ENCODE peak calls at places on chromosome 18, in nine cellular contexts. F, B, Q, N, I, V, G, E and Z are unnamed samples. For H3K9me3, the result is how much of the 10 kb centered on the place peaks cover.

GRCh38 chr18:3901042-3901441 is 451.1 kb downstream of the TGIF1 start:
- DNase-seq in G (no peak), V (no peak), F (no peak), B (no peak), N (no peak), E (no peak), I (no peak), Q (no peak), Z (no peak)

GRCh38 chr18:9683418-9684396 is 24.4 kb upstream of the RAB31 start:
- DNase-seq in F (no peak), Q (peak), V (peak), B (no peak), I (no peak), N (peak), E (no peak), G (peak), Z (peak)

GRCh38 chr18:31526374-31526773 is 28.4 kb downstream of the DSG2 start:
- DNase-seq in B (no peak), V (no peak), N (no peak), I (no peak), G (no peak), F (no peak), E (no peak), Q (no peak), Z (no peak)

GRCh38 chr18:23998018-23998417 is 16.5 kb upstream of the TTC39C start:
- DNase-seq in B (no peak), N (no peak), Q (no peak), G (no peak), E (no peak), I (no peak), V (no peak), F (no peak), Z (no peak)

GRCh38 chr18:9365406-9365805 is 30.8 kb downstream of the TWSG1 start:
- DNase-seq in E (no peak), B (no peak), G (peak), I (no peak), F (no peak), Q (no peak), V (no peak), N (no peak), Z (no peak)

GRCh38 chr18:79841936-79842335 is 44.2 kb downstream of the KCNG2 start:
- DNase-seq in B (no peak), N (no peak), G (no peak), I (no peak), F (no peak), V (no peak), Q (no peak), E (no peak), Z (no peak)

GRCh38 chr18:31402026-31402373 is 25.4 kb downstream of the DSG4 start:
- DNase-seq in I (no peak), V (no peak), E (no peak), F (no peak), N (no peak), Q (no peak), G (no peak), B (no peak), Z (no peak)

GRCh38 chr18:60248563-60249330 is 123.8 kb downstream of the MC4R start:
- DNase-seq in I (no peak), V (no peak), E (no peak), G (no peak), Q (no peak), N (no peak), B (no peak), F (no peak), Z (no peak)

GRCh38 chr18:11533942-11534496 is 75.4 kb upstream of the SLC35G4 start:
- DNase-seq in F (no peak), I (no peak), V (no peak), B (no peak), Q (no peak), G (no peak), E (no peak), N (no peak), Z (no peak)

GRCh38 chr18:49648326-49648725 is 86.5 kb downstream of the LIPG start:
- DNase-seq in I (no peak), V (no peak), Q (peak), F (no peak), G (no peak), E (no peak), N (no peak), B (no peak), Z (no peak)

GRCh38 chr18:79496978-79497637 is 101.4 kb downstream of the NFATC1 start:
- DNase-seq in N (no peak), F (no peak), G (peak), V (no peak), I (no peak), Q (no peak), B (no peak), E (no peak), Z (no peak)

GRCh38 chr18:56919190-56919589 is 227.7 kb upstream of the BOD1L2 start:
- DNase-seq in F (no peak), G (no peak), Q (no peak), B (no peak), V (peak), E (no peak), N (no peak), I (no peak), Z (no peak)

GRCh38 chr18:22069916-22070315 is 99.5 kb upstream of the GATA6 start:
- DNase-seq in E (no peak), Q (no peak), G (no peak), V (no peak), B (no peak), I (no peak), F (no peak), N (no peak), Z (no peak)

GRCh38 chr18:35215026-35215425 is 25.8 kb upstream of the ZNF397 start:
- DNase-seq in N (no peak), V (no peak), F (no peak), G (no peak), B (no peak), I (no peak), E (no peak), Q (no peak), Z (no peak)

GRCh38 chr18:51164327-51165290 is 32.9 kb downstream of the MEX3C start:
- DNase-seq in B (no peak), Q (no peak), F (no peak), E (no peak), I (no peak), G (no peak), V (no peak), N (no peak), Z (no peak)

GRCh38 chr18:37385846-37386435 is 179.7 kb downstream of the CELF4 start:
- DNase-seq in N (no peak), V (peak), B (peak), I (peak), G (peak), E (no peak), Q (no peak), F (peak), Z (no peak)

GRCh38 chr18:59957957-59958356 is 58.2 kb downstream of the PMAIP1 start:
- DNase-seq in V (peak), Q (peak), N (no peak), F (no peak), G (peak), I (no peak), B (peak), E (no peak), Z (peak)

GRCh38 chr18:56458770-56459450 is 179.5 kb downstream of the TXNL1 start:
- DNase-seq in B (no peak), V (no peak), G (no peak), N (no peak), Q (no peak), F (no peak), I (no peak), E (no peak), Z (no peak)

GRCh38 chr18:23038712-23039111 is 96.6 kb upstream of the CABLES1 start:
- DNase-seq in B (no peak), N (no peak), F (no peak), Q (no peak), E (no peak), I (no peak), G (peak), V (no peak), Z (no peak)

GRCh38 chr18:48304906-48305693 is 104.1 kb downstream of the ZBTB7C start:
- DNase-seq in B (no peak), E (no peak), Q (no peak), F (no peak), G (no peak), N (no peak), I (no peak), V (no peak), Z (no peak)

GRCh38 chr18:596288-596881 is 403 bp upstream of the CLUL1 start:
- DNase-seq in B (peak), G (no peak), F (peak), E (no peak), N (peak), Q (peak), V (no peak), I (no peak), Z (peak)

GRCh38 chr18:78927156-78927555 is 52.5 kb upstream of the SALL3 start:
- DNase-seq in E (no peak), F (no peak), V (no peak), G (no peak), I (no peak), N (no peak), B (no peak), Q (no peak), Z (no peak)

DNA sequence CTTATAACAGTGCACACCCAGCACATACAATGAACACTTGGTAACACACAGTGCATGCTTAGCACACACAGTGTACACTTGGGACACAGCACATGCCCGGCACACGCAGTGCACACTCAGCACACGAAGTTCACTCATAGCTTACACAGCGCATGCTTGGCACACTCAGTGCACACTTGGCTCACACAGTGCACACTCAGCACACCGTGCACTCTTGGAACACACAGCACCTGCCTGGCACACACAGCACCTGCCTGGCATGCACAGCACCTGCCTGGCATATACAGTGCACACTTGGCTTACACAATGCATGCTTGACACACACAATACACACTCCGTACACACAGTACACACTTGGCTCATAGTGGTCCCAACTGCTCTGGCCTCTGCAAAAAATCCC is 128.2 kb downstream of the GALR1 start:
- DNase-seq in B (no peak), V (no peak), F (no peak), G (no peak), Q (no peak), E (no peak), N (no peak), I (no peak), Z (no peak)
- H3K9me3 ChIP-seq in B (under half), V (under half), F (under half), G (under half), Q (under half), E (under half), N (under half), I (under half), Z (under half)

DNA sequence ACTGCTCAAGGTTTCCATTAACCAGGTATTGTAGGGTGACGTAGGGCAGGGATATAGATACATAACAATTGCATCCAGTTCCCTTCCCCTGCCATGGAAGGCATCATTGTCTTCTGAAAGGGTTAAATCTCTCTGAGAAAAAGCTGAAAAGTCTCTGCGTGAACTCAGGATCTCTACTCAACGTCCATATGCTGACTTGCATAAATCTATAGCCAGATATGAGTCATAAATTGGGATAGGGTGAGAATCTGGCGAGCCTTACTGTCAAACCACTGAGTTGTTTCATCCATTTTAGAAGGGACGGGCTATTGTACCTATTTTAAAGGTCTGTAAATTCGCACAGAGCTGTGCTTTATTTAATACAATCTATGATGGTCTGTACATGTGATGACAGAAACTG is 258.3 kb downstream of the L3MBTL4 start:
- DNase-seq in Q (no peak), E (no peak), I (no peak), V (no peak), B (no peak), N (no peak), F (no peak), G (no peak), Z (no peak)
- H3K9me3 ChIP-seq in Q (under half), E (under half), I (under half), V (under half), B (under half), N (under half), F (under half), G (under half), Z (under half)

GRCh38 chr18:13982136-13982535 is 66.8 kb upstream of the MC2R start:
- DNase-seq in Q (no peak), N (peak), B (no peak), G (no peak), F (no peak), V (no peak), I (no peak), E (no peak), Z (no peak)
- H3K9me3 ChIP-seq in Q (under half), N (under half), B (under half), G (under half), F (under half), V (under half), I (under half), E (under half), Z (under half)

DNA sequence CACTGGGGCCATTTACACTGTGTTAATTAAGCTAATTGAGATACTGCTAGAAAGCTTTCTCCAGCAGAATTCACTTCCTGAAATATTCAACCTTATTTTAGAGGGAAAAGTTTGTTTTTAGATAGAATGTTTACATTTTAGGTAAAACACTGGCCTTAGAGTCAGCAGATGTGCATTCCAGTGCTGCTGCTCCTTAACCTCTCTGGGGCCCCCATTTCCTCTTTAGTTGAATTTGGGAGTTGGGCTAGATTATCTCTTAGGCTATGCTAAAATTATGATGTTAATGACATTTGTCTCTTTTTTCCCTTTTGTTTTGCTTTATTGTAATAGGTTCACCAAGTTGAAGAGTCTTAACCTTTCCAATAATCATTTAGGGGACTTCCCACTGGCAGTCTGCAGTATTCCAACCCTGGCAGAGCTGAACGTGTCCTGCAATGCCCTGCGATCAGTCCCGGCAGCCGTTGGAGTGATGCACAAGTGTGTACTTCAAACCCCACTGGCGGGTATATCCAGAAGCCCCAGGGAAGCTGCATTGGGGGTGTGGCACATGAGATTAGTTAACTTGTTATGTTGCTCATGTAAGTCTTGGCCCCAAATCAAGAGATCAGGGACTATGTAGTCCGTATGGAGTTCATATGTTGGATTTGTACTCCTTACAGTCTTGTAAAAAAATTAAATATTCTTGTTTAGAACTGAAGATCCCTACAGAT is 179.5 kb downstream of the PHLPP1 start:
- DNase-seq in V (no peak), B (no peak), F (no peak), N (no peak), G (peak), Q (no peak), I (no peak), E (no peak), Z (no peak)
- H3K9me3 ChIP-seq in V (under half), B (under half), F (under half), N (under half), G (under half), Q (under half), I (under half), E (under half), Z (under half)

GRCh38 chr18:71107220-71107619 is 818.4 kb downstream of the SOCS6 start:
- DNase-seq in V (no peak), E (no peak), G (no peak), B (no peak), F (no peak), I (no peak), N (no peak), Q (no peak), Z (no peak)
- H3K9me3 ChIP-seq in V (under half), E (under half), G (under half), B (under half), F (under half), I (under half), N (under half), Q (under half), Z (under half)